ENCODE peak calls at places on chromosome 15, in eight cellular contexts. Z is tibial artery; O is mesothelial cell of epicardium; L is activated T-cell treated with anti-CD3 and anti-CD28 coated beads for 1 hour; G is stimulated activated CD8-positive, alpha-beta memory T cell treated with anti-CD3 and anti-CD28 coated beads, Interleukin-2, amount 100 ng/mL, for 1 hour; K is T-helper 2 cell; H is GM12892; V is HuH-7. D is an unnamed sample.

GRCh38 chr15:81758789-81759188 is 287.0 kb downstream of the MEX3B start:
- DNase-seq in Z (no peak), O (no peak), L (no peak), G (no peak), K (no peak), H (no peak), V (no peak), D (no peak)

GRCh38 chr15:90892023-90892422 is 7.7 kb downstream of the FES start:
- DNase-seq in Z (no peak), O (no peak), L (no peak), G (no peak), K (no peak), H (no peak), V (no peak), D (no peak)

GRCh38 chr15:99324082-99324620 is 72.9 kb downstream of the LRRC28 start:
- DNase-seq in Z (peak; percentile 36), O (no peak), L (no peak), G (no peak), K (peak; percentile 44), H (no peak), V (no peak), D (no peak)

GRCh38 chr15:90883971-90884718 is at the start of gene FES:
- DNase-seq in Z (peak; percentile 60), O (no peak), L (no peak), G (no peak), K (no peak), H (no peak), V (no peak), D (no peak)

GRCh38 chr15:75641176-75641498 is 1.1 kb upstream of the IMP3 start:
- DNase-seq in Z (no peak), O (no peak), L (no peak), G (no peak), K (no peak), H (no peak), V (no peak), D (no peak)

GRCh38 chr15:70478251-70478990 is 284.9 kb downstream of the UACA start:
- DNase-seq in Z (peak; percentile 43), O (no peak), L (no peak), G (no peak), K (no peak), H (peak; percentile 73), V (no peak), D (no peak)

GRCh38 chr15:53833134-53833624 is 73.7 kb upstream of the WDR72 start:
- DNase-seq in Z (no peak), O (no peak), L (no peak), G (no peak), K (no peak), H (no peak), V (no peak), D (no peak)

GRCh38 chr15:84099181-84099580 is 136.4 kb upstream of the GOLGA6L4 start:
- DNase-seq in Z (peak; percentile 42), O (no peak), L (no peak), G (no peak), K (no peak), H (no peak), V (no peak), D (no peak)

GRCh38 chr15:87710406-87710805 is 546.1 kb downstream of the NTRK3 start:
- DNase-seq in Z (peak; percentile 50), O (no peak), L (no peak), G (no peak), K (no peak), H (no peak), V (no peak), D (no peak)

GRCh38 chr15:60601098-60601497 is 122.2 kb upstream of the ICE2 start:
- DNase-seq in Z (no peak), O (no peak), L (no peak), G (no peak), K (no peak), H (no peak), V (no peak), D (no peak)

GRCh38 chr15:22224241-22224671 is 143.9 kb downstream of the OR4M2 start:
- DNase-seq in Z (no peak), O (no peak), L (no peak), G (no peak), K (peak; percentile 73), H (no peak), V (no peak), D (no peak)

GRCh38 chr15:69562564-69562963 is 109.9 kb downstream of the RPLP1 start:
- DNase-seq in Z (no peak), O (no peak), L (no peak), G (no peak), K (no peak), H (no peak), V (peak; percentile 56), D (peak; percentile 24)

GRCh38 chr15:59553879-59554735 is 57.5 kb upstream of the GCNT3 start:
- DNase-seq in Z (no peak), O (no peak), L (no peak), G (no peak), K (no peak), H (no peak), V (peak; percentile 55), D (no peak)

GRCh38 chr15:90234519-90234988 is 545 bp downstream of the GDPGP1 start:
- DNase-seq in Z (no peak), O (no peak), L (no peak), G (no peak), K (no peak), H (no peak), V (no peak), D (no peak)

GRCh38 chr15:22992026-22992331 is 11.8 kb upstream of the CYFIP1 start:
- DNase-seq in Z (no peak), O (no peak), L (no peak), G (no peak), K (no peak), H (no peak), V (no peak), D (no peak)

GRCh38 chr15:70046716-70047369 is 50.9 kb downstream of the TLE3 start:
- DNase-seq in Z (peak; percentile 12), O (peak; percentile 7), L (no peak), G (no peak), K (no peak), H (no peak), V (no peak), D (no peak)

GRCh38 chr15:55221090-55222011 is 24.6 kb upstream of the RSL24D1 start:
- DNase-seq in Z (no peak), O (no peak), L (no peak), G (peak; percentile 6), K (peak; percentile 79), H (no peak), V (peak; percentile 66), D (no peak)

GRCh38 chr15:90871716-90872480 is 3.5 kb downstream of the FURIN start:
- DNase-seq in Z (no peak), O (no peak), L (no peak), G (no peak), K (no peak), H (peak; percentile 49), V (no peak), D (no peak)

GRCh38 chr15:52440414-52440813 is 88.3 kb downstream of the MYO5A start:
- DNase-seq in Z (no peak), O (no peak), L (no peak), G (no peak), K (no peak), H (no peak), V (no peak), D (no peak)

GRCh38 chr15:36941798-36942197 is 158.6 kb downstream of the MEIS2 start:
- DNase-seq in Z (no peak), O (no peak), L (no peak), G (no peak), K (no peak), H (no peak), V (no peak), D (no peak)

GRCh38 chr15:29170496-29170895 is 99.1 kb downstream of the NSMCE3 start:
- DNase-seq in Z (no peak), O (no peak), L (no peak), G (no peak), K (no peak), H (no peak), V (no peak), D (no peak)

GRCh38 chr15:81152799-81153198 is 18.7 kb downstream of the CFAP161 start:
- DNase-seq in Z (no peak), O (no peak), L (no peak), G (no peak), K (no peak), H (no peak), V (no peak), D (no peak)

GRCh38 chr15:61309236-61310016 is 80.3 kb upstream of the RORA start:
- DNase-seq in Z (no peak), O (no peak), L (no peak), G (no peak), K (no peak), H (no peak), V (no peak), D (no peak)

GRCh38 chr15:51349156-51349844 is 7.8 kb downstream of the GLDN start:
- DNase-seq in Z (no peak), O (no peak), L (no peak), G (no peak), K (no peak), H (no peak), V (no peak), D (no peak)